ENCODE peak calls at places on chromosomes 13 and 19, in six cellular contexts. M is Panc1, Q is breast epithelium, U is GM12891, S is esophagus muscularis mucosa, R is upper lobe of left lung. Y is an unnamed sample.

GRCh38 chr13:44244288-44244687 is 129.3 kb upstream of the SERP2 start:
- DNase-seq in M (no peak), Q (no peak), U (no peak), S (no peak), R (no peak), Y (no peak)

GRCh38 chr13:23289917-23290357 is 109.2 kb downstream of the SGCG start:
- DNase-seq in M (no peak), Q (no peak), U (no peak), S (no peak), R (no peak), Y (peak)

GRCh38 chr13:38350114-38350617 is 515 bp downstream of the UFM1 start:
- DNase-seq in M (no peak), Q (peak), U (no peak), S (no peak), R (peak), Y (peak)

GRCh38 chr19:41699231-41699967 is 9.0 kb upstream of the CEACAM5 start:
- DNase-seq in M (no peak), Q (no peak), U (no peak), S (peak), R (no peak), Y (no peak)

GRCh38 chr13:91017031-91017668 is 330.3 kb upstream of the MIR17HG start:
- DNase-seq in M (peak), Q (no peak), U (peak), S (no peak), R (peak), Y (peak)

GRCh38 chr13:78978381-78978998 is 319.5 kb upstream of the OBI1 start:
- DNase-seq in M (peak), Q (no peak), U (peak), S (no peak), R (peak), Y (peak)

GRCh38 chr13:99617474-99618255 is 116.4 kb downstream of the TM9SF2 start:
- DNase-seq in M (peak), Q (no peak), U (no peak), S (no peak), R (no peak), Y (peak)

GRCh38 chr19:530133-531008 is 1.2 kb upstream of the CDC34 start:
- DNase-seq in M (no peak), Q (no peak), U (no peak), S (no peak), R (no peak), Y (no peak)

GRCh38 chr13:75444016-75444415 is 38.0 kb downstream of the TBC1D4 start:
- DNase-seq in M (no peak), Q (no peak), U (no peak), S (no peak), R (no peak), Y (no peak)

GRCh38 chr19:30857966-30858490 is 485.8 kb downstream of the ZNF536 start:
- DNase-seq in M (no peak), Q (no peak), U (no peak), S (peak), R (no peak), Y (no peak)

GRCh38 chr19:14383556-14383897 is 2.3 kb downstream of the ADGRE5 start:
- DNase-seq in M (no peak), Q (no peak), U (no peak), S (no peak), R (no peak), Y (no peak)

DNA sequence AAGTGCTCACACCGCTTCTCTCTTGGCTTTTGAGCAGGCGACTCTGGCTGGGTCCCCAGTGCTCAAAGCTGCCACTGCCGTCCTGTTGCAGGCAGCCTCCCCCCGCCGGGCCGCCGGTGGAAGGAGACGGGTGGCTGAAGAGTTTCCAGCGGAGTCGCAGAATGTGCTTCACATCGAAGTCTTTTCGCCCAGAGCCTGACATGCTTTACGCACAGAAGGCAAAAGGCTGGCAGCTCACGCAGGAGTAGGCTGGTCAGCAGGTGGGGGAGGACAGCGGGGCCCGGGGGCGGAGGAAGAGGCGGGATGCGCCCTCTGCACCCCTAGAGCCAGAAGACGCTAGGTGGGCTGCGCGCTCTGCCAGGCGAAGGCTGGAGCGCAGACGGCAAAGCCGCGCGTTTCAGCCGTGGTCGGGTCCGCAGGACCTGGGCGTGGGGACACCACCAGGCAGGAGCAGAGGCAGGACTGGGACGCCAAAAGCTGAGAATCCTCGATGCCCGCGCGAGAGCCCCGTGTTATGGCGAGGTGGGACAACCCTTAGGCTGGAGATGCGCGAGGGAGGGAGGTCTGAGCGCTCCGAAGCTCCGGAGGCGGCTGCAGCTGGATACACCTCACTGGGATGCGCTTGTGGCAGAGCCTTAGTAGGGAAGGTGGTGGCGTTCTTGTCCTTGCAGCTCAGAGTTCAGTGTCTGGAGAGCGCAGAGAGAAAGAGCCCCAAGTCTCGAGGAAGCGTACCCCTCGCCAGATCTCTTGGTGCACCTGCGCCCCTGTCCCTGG is at the start of gene ATXN8OS:
- DNase-seq in M (no peak), Q (no peak), U (no peak), S (no peak), R (no peak), Y (peak)
- TF ChIP-seq POLR2AphosphoS5 in M (no peak), Q (no peak), U (no peak), S (no peak), R (no peak), Y (no peak)

GRCh38 chr19:5785423-5785822 is 877 bp upstream of the PRR22 start:
- DNase-seq in M (no peak), Q (no peak), U (no peak), S (no peak), R (no peak), Y (no peak)

GRCh38 chr19:5789201-5789795 is 1.7 kb downstream of the DUS3L start:
- DNase-seq in M (no peak), Q (no peak), U (no peak), S (no peak), R (no peak), Y (peak)

GRCh38 chr19:5786593-5787551 is 2.3 kb upstream of the PRR22 start:
- DNase-seq in M (no peak), Q (no peak), U (no peak), S (no peak), R (no peak), Y (no peak)

GRCh38 chr19:5788422-5788821 is 2.5 kb downstream of the DUS3L start:
- DNase-seq in M (no peak), Q (no peak), U (no peak), S (no peak), R (no peak), Y (no peak)

DNA sequence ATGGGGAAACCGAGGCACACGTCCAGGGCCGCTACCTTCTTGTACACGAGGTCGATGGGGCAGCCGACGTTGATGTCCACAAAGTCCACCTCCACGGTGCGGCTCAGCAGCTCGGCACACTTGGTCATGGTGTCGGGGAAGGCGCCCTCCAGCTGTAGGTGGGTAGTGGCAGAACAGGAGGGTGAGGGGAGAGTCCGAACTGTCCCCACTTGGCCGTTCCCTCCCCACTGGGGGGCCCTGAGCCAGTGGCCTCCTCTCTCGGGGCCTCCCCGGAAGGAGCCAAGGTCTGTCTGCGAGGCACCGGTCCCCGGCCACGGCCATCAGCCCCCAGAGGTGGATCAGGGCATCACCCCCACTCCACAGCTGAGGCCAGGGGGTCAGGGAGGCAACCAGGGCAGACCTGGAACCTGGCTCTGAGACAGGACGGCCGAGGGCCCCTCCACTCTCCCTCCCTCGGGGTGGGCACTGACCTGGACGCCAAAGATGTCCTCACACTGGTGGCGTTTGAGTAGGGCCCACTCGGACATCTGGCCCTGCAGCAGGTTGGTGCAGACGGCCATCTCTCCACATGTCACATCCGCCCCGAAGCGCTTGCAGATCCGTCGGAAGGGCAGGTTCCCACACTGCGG is 3.1 kb upstream of the PRR22 start:
- DNase-seq in M (no peak), Q (no peak), U (no peak), S (no peak), R (no peak), Y (peak)
- TF ChIP-seq POLR2AphosphoS5 in M (no peak), Q (no peak), U (no peak), S (no peak), R (no peak), Y (no peak)

GRCh38 chr19:45874620-45874966 is 10.5 kb downstream of the FOXA3 start:
- DNase-seq in M (no peak), Q (no peak), U (no peak), S (no peak), R (no peak), Y (no peak)
- TF ChIP-seq POLR2AphosphoS5 in M (no peak), Q (no peak), U (no peak), S (no peak), R (no peak), Y (no peak)

GRCh38 chr19:17949956-17950309 is 17.0 kb upstream of the KCNN1 start:
- DNase-seq in M (no peak), Q (no peak), U (no peak), S (no peak), R (no peak), Y (no peak)

GRCh38 chr19:17948474-17948966 is 15.7 kb downstream of the CCDC124 start:
- DNase-seq in M (no peak), Q (no peak), U (no peak), S (no peak), R (no peak), Y (no peak)

GRCh38 chr19:17946965-17947784 is 14.4 kb downstream of the CCDC124 start:
- DNase-seq in M (no peak), Q (no peak), U (no peak), S (no peak), R (no peak), Y (no peak)

GRCh38 chr19:17948967-17949930 is 16.4 kb downstream of the CCDC124 start:
- DNase-seq in M (no peak), Q (no peak), U (no peak), S (no peak), R (no peak), Y (no peak)

DNA sequence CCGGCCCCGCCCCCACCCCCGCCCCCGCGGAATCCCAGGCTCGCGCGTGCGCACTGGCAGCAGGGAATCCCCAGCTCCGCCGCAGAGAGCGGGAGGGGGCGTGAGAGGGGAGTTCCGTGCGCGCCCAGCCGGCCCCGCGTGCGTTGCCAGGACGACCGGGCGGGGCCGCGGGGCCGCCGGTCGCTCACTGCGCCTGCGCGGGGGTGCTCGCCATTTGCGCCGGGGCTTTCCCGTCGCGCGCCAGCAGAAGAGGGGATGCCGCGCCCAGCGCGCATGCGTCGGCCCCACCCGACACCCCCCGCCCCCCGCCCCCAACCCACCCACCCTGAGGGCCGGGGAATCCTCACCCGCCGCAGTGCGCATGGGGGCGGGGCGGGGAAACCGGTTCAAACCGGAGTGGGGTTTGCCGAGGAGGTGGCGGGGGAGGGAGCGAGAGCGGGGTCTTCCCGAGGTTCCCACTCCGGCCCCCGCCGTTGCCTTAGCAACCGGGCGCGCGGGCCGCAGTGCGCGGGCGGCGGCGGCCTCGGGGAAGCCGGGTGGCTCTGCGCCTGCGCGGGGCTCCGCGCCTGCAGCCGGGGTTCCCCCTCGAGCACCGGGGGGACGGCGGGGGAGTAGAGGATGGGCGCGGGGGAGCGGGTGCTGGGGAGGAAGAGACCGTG is 15.1 kb downstream of the CCDC124 start:
- DNase-seq in M (no peak), Q (peak), U (peak), S (peak), R (peak), Y (peak)
- TF ChIP-seq POLR2AphosphoS5 in M (no peak), Q (peak), U (no peak), S (peak), R (no peak), Y (no peak)

GRCh38 chr19:10113964-10114650 is 2.6 kb downstream of the P2RY11 start:
- DNase-seq in M (no peak), Q (no peak), U (no peak), S (no peak), R (no peak), Y (peak)
- TF ChIP-seq POLR2AphosphoS5 in M (no peak), Q (no peak), U (no peak), S (no peak), R (no peak), Y (no peak)

GRCh38 chr13:73943137-73943964 is 190.9 kb downstream of the KLF12 start:
- DNase-seq in M (no peak), Q (no peak), U (no peak), S (no peak), R (no peak), Y (peak)

GRCh38 chr13:73945371-73945770 is 188.8 kb downstream of the KLF12 start:
- DNase-seq in M (no peak), Q (no peak), U (no peak), S (no peak), R (no peak), Y (no peak)

GRCh38 chr13:73941752-73942151 is 192.5 kb downstream of the KLF12 start:
- DNase-seq in M (no peak), Q (no peak), U (no peak), S (no peak), R (no peak), Y (no peak)

GRCh38 chr13:73945871-73946270 is 188.3 kb downstream of the KLF12 start:
- DNase-seq in M (no peak), Q (peak), U (no peak), S (no peak), R (no peak), Y (peak)

GRCh38 chr13:73943965-73944233 is 190.3 kb downstream of the KLF12 start:
- DNase-seq in M (no peak), Q (no peak), U (no peak), S (no peak), R (no peak), Y (no peak)
- TF ChIP-seq POLR2AphosphoS5 in M (no peak), Q (no peak), U (no peak), S (no peak), R (no peak), Y (no peak)

GRCh38 chr13:95338905-95339304 is 37.7 kb upstream of the ABCC4 start:
- DNase-seq in M (no peak), Q (no peak), U (no peak), S (no peak), R (no peak), Y (no peak)
- TF ChIP-seq POLR2AphosphoS5 in M (no peak), Q (no peak), U (no peak), S (no peak), R (no peak), Y (no peak)